ENCODE peak calls at places on chromosomes 6 and 20, in five cellular contexts. One of them, this sample, is unnamed.
A peak's percentile ranks its signal among the peaks of the same experiment; 100 is the strongest.

GRCh38 chr20:34581341-34582189 is 23.0 kb downstream of the MAP1LC3A start:
- DNase-seq in A549: no peak
- DNase-seq in SK-N-SH: no peak
- DNase-seq in HepG2: no peak
- DNase-seq in K562: no peak
- DNase-seq in this sample: no peak

GRCh38 chr6:110075406-110075805 is 97.3 kb downstream of the GPR6 start:
- DNase-seq in A549: no peak
- DNase-seq in SK-N-SH: no peak
- DNase-seq in HepG2: no peak
- DNase-seq in K562: no peak
- DNase-seq in this sample: no peak

GRCh38 chr6:24931752-24932691 is 3.7 kb downstream of the RIPOR2 start:
- DNase-seq in A549: no peak
- DNase-seq in SK-N-SH: no peak
- DNase-seq in HepG2: no peak
- DNase-seq in K562: no peak
- DNase-seq in this sample: no peak

GRCh38 chr6:169850154-169850553 is 98.7 kb downstream of the ERMARD start:
- DNase-seq in A549: no peak
- DNase-seq in SK-N-SH: no peak
- DNase-seq in HepG2: no peak
- DNase-seq in K562: no peak
- DNase-seq in this sample: no peak

GRCh38 chr6:133130863-133131262 is 110.3 kb upstream of the EYA4 start:
- DNase-seq in A549: peak; percentile 33
- DNase-seq in SK-N-SH: no peak
- DNase-seq in HepG2: peak; percentile 62
- DNase-seq in K562: no peak
- DNase-seq in this sample: no peak

GRCh38 chr6:25013249-25013648 is 77.5 kb upstream of the RIPOR2 start:
- DNase-seq in A549: no peak
- DNase-seq in SK-N-SH: no peak
- DNase-seq in HepG2: no peak
- DNase-seq in K562: peak; percentile 18
- DNase-seq in this sample: no peak

GRCh38 chr6:125077453-125077852 is 76.1 kb upstream of the TPD52L1 start:
- DNase-seq in A549: no peak
- DNase-seq in SK-N-SH: no peak
- DNase-seq in HepG2: no peak
- DNase-seq in K562: no peak
- DNase-seq in this sample: no peak

GRCh38 chr6:163732479-163732878 is 318.0 kb downstream of the QKI start:
- DNase-seq in A549: no peak
- DNase-seq in SK-N-SH: no peak
- DNase-seq in HepG2: no peak
- DNase-seq in K562: no peak
- DNase-seq in this sample: no peak

GRCh38 chr20:62770916-62771315 is 25.4 kb upstream of the MRGBP start:
- DNase-seq in A549: no peak
- DNase-seq in SK-N-SH: no peak
- DNase-seq in HepG2: no peak
- DNase-seq in K562: no peak
- DNase-seq in this sample: no peak

GRCh38 chr6:79385893-79386292 is 151.3 kb downstream of the LCA5 start:
- DNase-seq in A549: no peak
- DNase-seq in SK-N-SH: no peak
- DNase-seq in HepG2: no peak
- DNase-seq in K562: no peak
- DNase-seq in this sample: no peak

DNA sequence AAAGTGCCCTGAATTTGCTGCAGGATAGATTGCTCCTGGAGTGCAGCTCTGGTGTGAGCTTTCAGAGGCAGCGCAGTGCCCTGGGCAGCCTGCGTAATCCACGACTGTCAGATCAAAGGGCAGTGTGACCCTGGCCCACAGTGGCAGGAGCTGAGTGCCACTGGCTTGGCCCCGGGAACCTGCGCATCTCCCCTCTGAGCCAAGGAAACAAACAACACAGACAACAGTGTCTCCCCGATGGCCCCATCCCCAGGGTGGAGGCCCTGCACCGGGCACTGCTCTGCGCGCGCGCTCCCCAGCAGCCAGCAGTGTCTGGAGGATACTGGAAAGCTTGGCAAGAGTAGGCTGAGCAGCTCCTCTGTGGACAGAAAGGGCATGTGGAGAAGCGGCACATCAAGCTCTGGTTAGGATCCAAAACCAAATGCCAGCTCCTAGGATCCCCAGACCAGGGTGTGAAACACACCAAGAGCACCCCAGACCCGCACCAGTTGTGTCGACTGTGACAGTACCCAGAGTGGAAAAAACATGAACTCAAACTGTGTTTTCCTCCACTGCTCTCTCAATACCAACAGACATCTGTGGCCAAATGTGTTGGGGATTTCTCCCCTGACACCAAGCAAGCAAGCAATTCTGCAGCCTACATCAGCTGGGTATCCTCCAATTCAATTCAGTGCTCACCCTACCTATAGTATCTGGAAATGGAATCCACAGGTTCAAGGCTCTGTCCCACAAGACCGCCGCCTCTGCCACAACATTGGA is 26.7 kb downstream of the RBCK1 start:
- DNase-seq in A549: no peak
- DNase-seq in SK-N-SH: no peak
- DNase-seq in HepG2: no peak
- DNase-seq in K562: no peak
- DNase-seq in this sample: no peak
- TF ChIP-seq CHD2 in A549: no peak
- TF ChIP-seq CHD2 in SK-N-SH: no peak
- TF ChIP-seq CHD2 in HepG2: no peak
- TF ChIP-seq CHD2 in K562: no peak
- TF ChIP-seq CHD2 in this sample: no peak

GRCh38 chr20:44309763-44310663 is 989 bp downstream of the FITM2 start:
- DNase-seq in A549: no peak
- DNase-seq in SK-N-SH: no peak
- DNase-seq in HepG2: no peak
- DNase-seq in K562: peak; percentile 68
- DNase-seq in this sample: no peak
- TF ChIP-seq CHD2 in A549: no peak
- TF ChIP-seq CHD2 in SK-N-SH: no peak
- TF ChIP-seq CHD2 in HepG2: no peak
- TF ChIP-seq CHD2 in K562: no peak
- TF ChIP-seq CHD2 in this sample: no peak

DNA sequence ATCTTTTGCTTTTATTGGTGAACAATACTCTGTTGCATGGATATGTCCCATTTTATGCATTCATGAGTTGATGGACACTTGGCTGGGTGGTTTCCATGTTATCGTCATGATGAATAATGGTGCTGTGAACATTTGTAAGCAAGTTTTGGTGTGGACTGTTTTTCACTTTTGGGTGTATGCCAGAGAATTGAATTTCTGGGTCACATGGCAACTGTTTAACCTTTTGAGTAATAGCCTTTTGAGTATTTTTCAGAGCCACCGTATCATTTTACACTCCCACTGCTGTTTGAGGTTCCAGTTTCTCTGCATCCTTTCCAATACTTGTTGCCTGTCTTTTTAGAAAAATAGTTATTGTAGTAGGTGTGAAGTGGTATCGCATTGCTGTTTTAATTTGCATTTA is 107.0 kb downstream of the JARID2 start:
- DNase-seq in A549: no peak
- DNase-seq in SK-N-SH: no peak
- DNase-seq in HepG2: no peak
- DNase-seq in K562: no peak
- DNase-seq in this sample: no peak
- TF ChIP-seq CHD2 in A549: no peak
- TF ChIP-seq CHD2 in SK-N-SH: no peak
- TF ChIP-seq CHD2 in HepG2: no peak
- TF ChIP-seq CHD2 in K562: no peak
- TF ChIP-seq CHD2 in this sample: no peak

DNA sequence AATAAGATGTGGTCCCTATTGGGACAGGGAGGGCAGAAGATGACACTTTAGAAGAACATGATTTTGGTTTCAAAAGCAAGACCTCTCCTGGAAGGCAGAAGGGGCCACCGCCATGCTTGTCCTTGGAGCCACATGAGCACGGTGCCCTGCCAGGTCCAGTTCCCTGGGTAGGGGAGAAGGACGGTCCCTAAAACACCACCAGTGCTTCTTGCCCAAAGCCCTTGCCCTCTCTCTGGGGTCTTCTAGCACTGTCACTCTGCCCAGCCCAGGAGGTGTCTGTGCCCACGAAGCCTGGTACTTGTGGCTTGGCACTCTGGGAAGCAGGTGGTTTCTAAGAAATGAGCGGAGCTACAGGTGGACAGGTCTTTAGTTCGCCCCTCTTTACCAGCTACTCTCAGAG is 46.0 kb downstream of the PLCG1 start:
- DNase-seq in A549: no peak
- DNase-seq in SK-N-SH: no peak
- DNase-seq in HepG2: no peak
- DNase-seq in K562: no peak
- DNase-seq in this sample: peak; percentile 38
- TF ChIP-seq CHD2 in A549: no peak
- TF ChIP-seq CHD2 in SK-N-SH: no peak
- TF ChIP-seq CHD2 in HepG2: no peak
- TF ChIP-seq CHD2 in K562: no peak
- TF ChIP-seq CHD2 in this sample: no peak

GRCh38 chr6:10951675-10952282 is 64.9 kb downstream of the SYCP2L start:
- DNase-seq in A549: peak; percentile 23
- DNase-seq in SK-N-SH: peak; percentile 39
- DNase-seq in HepG2: peak; percentile 70
- DNase-seq in K562: peak; percentile 24
- DNase-seq in this sample: no peak

GRCh38 chr6:10947966-10948365 is 61.1 kb downstream of the SYCP2L start:
- DNase-seq in A549: no peak
- DNase-seq in SK-N-SH: no peak
- DNase-seq in HepG2: no peak
- DNase-seq in K562: no peak
- DNase-seq in this sample: no peak

GRCh38 chr6:10949579-10950490 is 63.0 kb downstream of the SYCP2L start:
- DNase-seq in A549: no peak
- DNase-seq in SK-N-SH: no peak
- DNase-seq in HepG2: peak; percentile 40
- DNase-seq in K562: no peak
- DNase-seq in this sample: no peak

DNA sequence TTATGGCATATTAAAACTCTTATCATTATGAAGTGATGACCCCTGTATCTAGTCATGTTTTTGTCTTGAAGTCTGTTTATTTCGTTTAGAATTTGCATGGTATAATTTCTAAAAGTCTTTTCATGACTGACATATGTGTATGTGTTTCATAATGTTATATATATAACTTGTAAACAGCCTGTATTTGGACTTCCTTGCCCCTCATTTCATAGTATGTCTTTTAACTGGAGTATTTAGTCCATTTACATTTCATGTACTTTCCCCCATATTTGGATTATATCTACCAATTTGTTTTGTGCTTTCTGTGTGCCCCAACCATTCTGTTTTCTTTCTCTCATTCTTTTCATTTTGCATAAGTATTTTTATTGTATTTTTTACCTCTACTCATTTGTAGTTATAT is 59.0 kb downstream of the SYCP2L start:
- DNase-seq in A549: no peak
- DNase-seq in SK-N-SH: no peak
- DNase-seq in HepG2: no peak
- DNase-seq in K562: no peak
- DNase-seq in this sample: no peak
- TF ChIP-seq CHD2 in A549: no peak
- TF ChIP-seq CHD2 in SK-N-SH: no peak
- TF ChIP-seq CHD2 in HepG2: no peak
- TF ChIP-seq CHD2 in K562: no peak
- TF ChIP-seq CHD2 in this sample: no peak

DNA sequence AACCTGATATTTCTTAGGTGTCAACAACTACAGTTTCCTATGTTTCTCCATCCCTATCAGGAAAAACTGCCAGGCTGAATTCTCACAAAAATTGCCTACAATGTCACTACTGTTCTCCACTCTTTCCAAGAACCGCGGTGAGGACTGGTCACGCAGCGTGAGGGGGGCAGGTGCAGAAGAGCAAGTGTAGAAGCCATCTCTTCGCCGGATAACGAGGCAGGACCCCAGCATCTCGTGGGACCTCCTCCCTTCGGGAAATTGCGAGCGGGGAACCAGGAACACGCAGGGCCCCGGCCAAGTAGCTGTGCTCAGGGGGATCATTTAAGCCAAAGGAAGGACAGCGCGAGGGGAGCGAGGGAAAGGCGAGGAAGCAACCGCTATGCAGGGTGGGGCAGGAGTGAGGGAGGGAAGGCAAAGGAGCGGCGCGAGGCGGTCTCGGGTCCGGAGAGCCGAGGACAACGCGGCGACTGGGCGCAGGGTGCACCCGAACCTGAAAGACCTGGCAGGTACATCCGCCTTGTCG is 593 bp downstream of the APMAP start:
- DNase-seq in A549: peak; percentile 28
- DNase-seq in SK-N-SH: peak; percentile 56
- DNase-seq in HepG2: no peak
- DNase-seq in K562: peak; percentile 28
- DNase-seq in this sample: no peak
- TF ChIP-seq CHD2 in A549: no peak
- TF ChIP-seq CHD2 in SK-N-SH: no peak
- TF ChIP-seq CHD2 in HepG2: no peak
- TF ChIP-seq CHD2 in K562: no peak
- TF ChIP-seq CHD2 in this sample: no peak

DNA sequence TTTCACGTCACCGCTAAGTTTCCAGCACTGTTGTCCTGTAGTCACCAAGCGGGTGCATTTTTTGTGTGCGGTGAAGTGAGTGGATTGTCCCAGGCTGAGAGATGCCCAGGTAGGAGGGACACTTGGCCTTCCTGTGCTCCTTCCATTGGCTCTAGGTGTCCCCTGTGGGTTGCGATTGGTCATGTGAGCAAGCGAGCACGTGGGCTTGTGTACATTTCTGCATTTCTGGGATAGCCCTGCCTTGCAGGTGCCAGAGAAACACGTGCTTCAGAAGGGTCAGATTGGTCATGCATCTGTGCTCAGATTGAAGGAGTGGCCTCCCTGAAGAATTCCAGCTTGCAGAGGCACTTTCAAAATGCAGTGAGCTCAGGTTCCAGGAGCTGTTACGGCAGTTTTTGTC is 78.9 kb upstream of the AKAP12 start:
- DNase-seq in A549: no peak
- DNase-seq in SK-N-SH: no peak
- DNase-seq in HepG2: peak; percentile 57
- DNase-seq in K562: no peak
- DNase-seq in this sample: no peak
- TF ChIP-seq CHD2 in A549: no peak
- TF ChIP-seq CHD2 in SK-N-SH: no peak
- TF ChIP-seq CHD2 in HepG2: no peak
- TF ChIP-seq CHD2 in K562: no peak
- TF ChIP-seq CHD2 in this sample: no peak